ENCODE peak calls at places on chromosome 11, in seven cellular contexts. F, S, A, U, N, R and T are unnamed samples.

GRCh38 chr11:107565219-107565937 is at the start of gene ALKBH8:
- DNase-seq in R (peak; percentile 92), U (peak; percentile 91), A (peak; percentile 81), N (peak; percentile 80), F (peak; percentile 58), S (peak; percentile 74), T (peak; percentile 75)

GRCh38 chr11:69828971-69829344 is 9.7 kb upstream of the FGF3 start:
- DNase-seq in S (no peak), N (no peak), F (no peak), A (no peak), R (peak; percentile 38), U (no peak), T (no peak)

GRCh38 chr11:65279713-65280459 is 18.1 kb downstream of the POLA2 start:
- DNase-seq in N (no peak), U (no peak), F (peak; percentile 84), S (no peak), R (no peak), A (peak; percentile 36), T (peak; percentile 38)

GRCh38 chr11:93100211-93100610 is 97.6 kb downstream of the SLC36A4 start:
- DNase-seq in U (no peak), S (no peak), R (no peak), N (no peak), F (no peak), A (no peak), T (no peak)

GRCh38 chr11:26730711-26731460 is 9.0 kb upstream of the SLC5A12 start:
- DNase-seq in S (no peak), A (no peak), F (no peak), U (no peak), N (no peak), R (no peak), T (no peak)

GRCh38 chr11:28836285-28837081 is 728.3 kb downstream of the METTL15 start:
- DNase-seq in F (peak; percentile 99), R (no peak), U (no peak), A (no peak), N (no peak), S (no peak), T (no peak)

GRCh38 chr11:118895093-118896039 is 11.7 kb downstream of the CXCR5 start:
- DNase-seq in U (no peak), A (no peak), F (no peak), S (no peak), R (peak; percentile 94), N (no peak), T (no peak)

GRCh38 chr11:132977746-132978145 is 554.6 kb downstream of the OPCML start:
- DNase-seq in N (no peak), U (no peak), A (no peak), F (no peak), S (no peak), R (no peak), T (no peak)

GRCh38 chr11:61022311-61023085 is 51.0 kb downstream of the CD6 start:
- DNase-seq in U (no peak), A (no peak), N (no peak), S (no peak), R (no peak), F (no peak), T (no peak)

GRCh38 chr11:62676698-62677097 is 2.2 kb downstream of the UBXN1 start:
- DNase-seq in S (no peak), A (no peak), F (no peak), N (no peak), R (no peak), U (no peak), T (no peak)

GRCh38 chr11:78560826-78561484 is 13.7 kb downstream of the NARS2 start:
- DNase-seq in S (no peak), A (no peak), F (no peak), N (no peak), U (no peak), R (no peak), T (no peak)

GRCh38 chr11:99952816-99953215 is 734.3 kb upstream of the ARHGAP42 start:
- DNase-seq in A (no peak), U (no peak), N (no peak), S (no peak), R (no peak), F (peak; percentile 16), T (no peak)

GRCh38 chr11:16184588-16184987 is 171.8 kb downstream of the SOX6 start:
- DNase-seq in S (no peak), F (peak; percentile 86), U (no peak), R (no peak), A (peak; percentile 11), N (no peak), T (no peak)

GRCh38 chr11:66259225-66259624 is 9.2 kb upstream of the RAB1B start:
- DNase-seq in U (no peak), N (no peak), S (no peak), A (no peak), F (no peak), R (no peak), T (no peak)

GRCh38 chr11:8638300-8638699 is 44.2 kb downstream of the TRIM66 start:
- DNase-seq in R (no peak), F (no peak), A (no peak), U (no peak), S (no peak), N (no peak), T (no peak)

GRCh38 chr11:75174781-75175370 is 24.0 kb downstream of the SLCO2B1 start:
- DNase-seq in A (no peak), U (peak; percentile 85), R (no peak), S (peak; percentile 77), N (no peak), F (no peak), T (no peak)

GRCh38 chr11:83681045-83681781 is 395.0 kb upstream of the CCDC90B start:
- DNase-seq in S (no peak), N (no peak), A (peak; percentile 10), R (no peak), U (no peak), F (no peak), T (no peak)

GRCh38 chr11:23730307-23730998 is 766.4 kb upstream of the LUZP2 start:
- DNase-seq in U (peak; percentile 44), S (no peak), R (peak; percentile 59), F (no peak), A (no peak), N (no peak), T (no peak)

GRCh38 chr11:97943493-97943892 is 1077.3 kb upstream of the CNTN5 start:
- DNase-seq in A (no peak), S (no peak), R (no peak), U (no peak), F (no peak), N (peak; percentile 4), T (no peak)

GRCh38 chr11:8321876-8322275 is 58.2 kb upstream of the LMO1 start:
- DNase-seq in U (no peak), R (peak; percentile 33), A (no peak), F (no peak), S (peak; percentile 17), N (no peak), T (no peak)

GRCh38 chr11:65488273-65489058 is 10.4 kb upstream of the MALAT1 start:
- DNase-seq in A (peak; percentile 38), S (peak; percentile 75), R (no peak), U (no peak), N (no peak), F (peak; percentile 66), T (no peak)

GRCh38 chr11:61695917-61696316 is 15.7 kb downstream of the DAGLA start:
- DNase-seq in U (peak; percentile 70), N (no peak), R (peak; percentile 89), F (peak; percentile 74), S (peak; percentile 81), A (peak; percentile 84), T (peak; percentile 78)

GRCh38 chr11:72102631-72102945 is 509 bp downstream of the LAMTOR1 start:
- DNase-seq in R (no peak), F (no peak), A (no peak), S (no peak), N (no peak), U (no peak), T (no peak)

GRCh38 chr11:72103754-72104167 is 664 bp upstream of the LAMTOR1 start:
- DNase-seq in R (no peak), F (no peak), N (no peak), S (no peak), A (no peak), U (no peak), T (no peak)

GRCh38 chr11:72100462-72100861 is 2.6 kb downstream of the LAMTOR1 start:
- DNase-seq in F (no peak), A (no peak), S (no peak), U (no peak), R (no peak), N (peak; percentile 48), T (no peak)

GRCh38 chr11:72102162-72102561 is 935 bp downstream of the LAMTOR1 start:
- DNase-seq in R (no peak), N (no peak), F (no peak), A (no peak), S (no peak), U (no peak), T (no peak)

GRCh38 chr11:72102946-72103753 is at the start of gene LAMTOR1:
- DNase-seq in R (peak; percentile 98), U (peak; percentile 99), F (peak; percentile 99), S (peak; percentile 100), A (peak; percentile 100), N (peak; percentile 100), T (peak; percentile 100)
- TF ChIP-seq POLR2A in R (peak; percentile 72), U (peak; percentile 3), F (peak; percentile 49), S (peak; percentile 72), A (peak; percentile 86), N (peak; percentile 75), T (no peak)

GRCh38 chr11:46616551-46617450 is at the start of gene HARBI1:
- DNase-seq in U (peak; percentile 91), R (peak; percentile 99), N (peak; percentile 95), S (peak; percentile 91), A (peak; percentile 94), F (peak; percentile 92), T (peak; percentile 93)
- TF ChIP-seq POLR2A in U (no peak), R (no peak), N (peak; percentile 80), S (peak; percentile 35), A (peak; percentile 85), F (peak; percentile 85), T (peak; percentile 38)

GRCh38 chr11:86672007-86672621 is at the start of gene ME3:
- DNase-seq in A (peak; percentile 84), R (peak; percentile 87), S (peak; percentile 84), U (peak; percentile 72), F (peak; percentile 76), N (peak; percentile 72), T (peak; percentile 74)
- TF ChIP-seq POLR2A in A (peak; percentile 62), R (no peak), S (no peak), U (no peak), F (peak; percentile 4), N (no peak), T (no peak)

GRCh38 chr11:1350086-1350725 is 39.5 kb upstream of the BRSK2 start:
- DNase-seq in A (no peak), R (peak; percentile 50), F (no peak), U (peak; percentile 71), S (peak; percentile 31), N (no peak), T (no peak)

GRCh38 chr11:1353383-1354124 is 36.2 kb upstream of the BRSK2 start:
- DNase-seq in R (peak; percentile 63), N (no peak), S (no peak), F (no peak), U (no peak), A (no peak), T (no peak)

GRCh38 chr11:1349074-1349931 is 39.9 kb upstream of the TOLLIP start:
- DNase-seq in F (no peak), R (peak; percentile 72), A (no peak), N (no peak), U (no peak), S (peak; percentile 25), T (no peak)

GRCh38 chr11:1352696-1353382 is 36.9 kb upstream of the BRSK2 start:
- DNase-seq in S (peak; percentile 2), A (no peak), F (no peak), N (no peak), R (peak; percentile 17), U (no peak), T (no peak)

GRCh38 chr11:1351278-1351937 is 38.3 kb upstream of the BRSK2 start:
- DNase-seq in F (peak; percentile 71), A (no peak), R (peak; percentile 3), S (peak; percentile 3), U (no peak), N (peak; percentile 14), T (no peak)
- TF ChIP-seq POLR2A in F (peak; percentile 39), A (no peak), R (no peak), S (no peak), U (no peak), N (no peak), T (no peak)